ENCODE peak calls at places on chromosome 20, in six cellular contexts. One of them, this sample, is unnamed.
A peak's percentile ranks its signal among the peaks of the same experiment; 100 is the strongest.

GRCh38 chr20:62702886-62703852 is 5.5 kb upstream of the NTSR1 start:
- DNase-seq in OCI-LY7: no peak
- DNase-seq in SJSA1: peak; percentile 53
- DNase-seq in RWPE1: peak; percentile 99
- DNase-seq in CD8-positive, alpha-beta T cell: no peak
- DNase-seq in stomach: peak; percentile 33
- DNase-seq in this sample: no peak

GRCh38 chr20:20070871-20071726 is 18.8 kb downstream of the CFAP61 start:
- DNase-seq in stomach: no peak
- DNase-seq in SJSA1: no peak
- DNase-seq in OCI-LY7: no peak
- DNase-seq in RWPE1: no peak
- DNase-seq in CD8-positive, alpha-beta T cell: no peak
- DNase-seq in this sample: no peak

GRCh38 chr20:62662422-62662821 is 20.1 kb downstream of the SLCO4A1 start:
- DNase-seq in OCI-LY7: no peak
- DNase-seq in RWPE1: peak; percentile 86
- DNase-seq in stomach: no peak
- DNase-seq in SJSA1: no peak
- DNase-seq in CD8-positive, alpha-beta T cell: no peak
- DNase-seq in this sample: no peak

GRCh38 chr20:61558726-61559125 is 306.7 kb downstream of the CDH4 start:
- DNase-seq in OCI-LY7: no peak
- DNase-seq in CD8-positive, alpha-beta T cell: no peak
- DNase-seq in stomach: no peak
- DNase-seq in RWPE1: peak; percentile 41
- DNase-seq in SJSA1: no peak
- DNase-seq in this sample: no peak

GRCh38 chr20:346640-347316 is at the start of gene NRSN2:
- DNase-seq in RWPE1: peak; percentile 80
- DNase-seq in OCI-LY7: no peak
- DNase-seq in CD8-positive, alpha-beta T cell: no peak
- DNase-seq in SJSA1: peak; percentile 62
- DNase-seq in stomach: peak; percentile 60
- DNase-seq in this sample: no peak

GRCh38 chr20:64115171-64115911 is 8.0 kb upstream of the NPBWR2 start:
- DNase-seq in stomach: peak; percentile 4
- DNase-seq in OCI-LY7: no peak
- DNase-seq in RWPE1: no peak
- DNase-seq in CD8-positive, alpha-beta T cell: no peak
- DNase-seq in SJSA1: no peak
- DNase-seq in this sample: no peak

GRCh38 chr20:62427172-62428007 is at the start of gene RBBP8NL:
- DNase-seq in OCI-LY7: no peak
- DNase-seq in SJSA1: no peak
- DNase-seq in stomach: peak; percentile 97
- DNase-seq in RWPE1: peak; percentile 93
- DNase-seq in CD8-positive, alpha-beta T cell: no peak
- DNase-seq in this sample: peak; percentile 94

GRCh38 chr20:62843656-62844055 is 18.0 kb downstream of the TCFL5 start:
- DNase-seq in OCI-LY7: no peak
- DNase-seq in SJSA1: no peak
- DNase-seq in RWPE1: no peak
- DNase-seq in stomach: no peak
- DNase-seq in CD8-positive, alpha-beta T cell: no peak
- DNase-seq in this sample: no peak

GRCh38 chr20:49867453-49868215 is 47.7 kb downstream of the SPATA2 start:
- DNase-seq in RWPE1: no peak
- DNase-seq in stomach: no peak
- DNase-seq in SJSA1: peak; percentile 27
- DNase-seq in CD8-positive, alpha-beta T cell: no peak
- DNase-seq in OCI-LY7: no peak
- DNase-seq in this sample: no peak

GRCh38 chr20:3000852-3001523 is 42.4 kb upstream of the GNRH2 start:
- DNase-seq in OCI-LY7: peak; percentile 75
- DNase-seq in RWPE1: peak; percentile 57
- DNase-seq in stomach: no peak
- DNase-seq in CD8-positive, alpha-beta T cell: no peak
- DNase-seq in SJSA1: peak; percentile 18
- DNase-seq in this sample: no peak

GRCh38 chr20:59182401-59183044 is 18.9 kb downstream of the ZNF831 start:
- DNase-seq in CD8-positive, alpha-beta T cell: no peak
- DNase-seq in OCI-LY7: peak; percentile 84
- DNase-seq in RWPE1: no peak
- DNase-seq in stomach: no peak
- DNase-seq in SJSA1: no peak
- DNase-seq in this sample: no peak

GRCh38 chr20:50317116-50317515 is 126.5 kb downstream of the CEBPB start:
- DNase-seq in stomach: no peak
- DNase-seq in CD8-positive, alpha-beta T cell: no peak
- DNase-seq in SJSA1: no peak
- DNase-seq in RWPE1: no peak
- DNase-seq in OCI-LY7: no peak
- DNase-seq in this sample: peak; percentile 13

GRCh38 chr20:60302875-60303274 is 344.7 kb downstream of the CDH26 start:
- DNase-seq in RWPE1: no peak
- DNase-seq in OCI-LY7: no peak
- DNase-seq in CD8-positive, alpha-beta T cell: no peak
- DNase-seq in stomach: no peak
- DNase-seq in SJSA1: no peak
- DNase-seq in this sample: no peak

GRCh38 chr20:38424404-38424803 is 10.7 kb downstream of the SNHG17 start:
- DNase-seq in CD8-positive, alpha-beta T cell: no peak
- DNase-seq in SJSA1: no peak
- DNase-seq in stomach: no peak
- DNase-seq in RWPE1: no peak
- DNase-seq in OCI-LY7: no peak
- DNase-seq in this sample: no peak

GRCh38 chr20:36975085-36975829 is 23.7 kb upstream of the SAMHD1 start:
- DNase-seq in OCI-LY7: peak; percentile 38
- DNase-seq in stomach: no peak
- DNase-seq in RWPE1: no peak
- DNase-seq in SJSA1: no peak
- DNase-seq in CD8-positive, alpha-beta T cell: peak; percentile 21
- DNase-seq in this sample: no peak

GRCh38 chr20:59627298-59627697 is 23.0 kb downstream of the PHACTR3 start:
- DNase-seq in stomach: no peak
- DNase-seq in OCI-LY7: no peak
- DNase-seq in SJSA1: no peak
- DNase-seq in CD8-positive, alpha-beta T cell: no peak
- DNase-seq in RWPE1: no peak
- DNase-seq in this sample: no peak

GRCh38 chr20:51624157-51624731 is 81.7 kb upstream of the NFATC2 start:
- DNase-seq in OCI-LY7: peak; percentile 89
- DNase-seq in stomach: peak; percentile 60
- DNase-seq in RWPE1: peak; percentile 88
- DNase-seq in SJSA1: peak; percentile 50
- DNase-seq in CD8-positive, alpha-beta T cell: peak; percentile 22
- DNase-seq in this sample: no peak

GRCh38 chr20:2761885-2762284 is 38.5 kb downstream of the CPXM1 start:
- DNase-seq in CD8-positive, alpha-beta T cell: no peak
- DNase-seq in OCI-LY7: no peak
- DNase-seq in RWPE1: no peak
- DNase-seq in SJSA1: no peak
- DNase-seq in stomach: no peak
- DNase-seq in this sample: no peak

GRCh38 chr20:1881240-1881835 is 13.9 kb upstream of the SIRPA start:
- DNase-seq in SJSA1: no peak
- DNase-seq in stomach: no peak
- DNase-seq in OCI-LY7: no peak
- DNase-seq in RWPE1: no peak
- DNase-seq in CD8-positive, alpha-beta T cell: no peak
- DNase-seq in this sample: peak; percentile 58

GRCh38 chr20:55678126-55678525 is 327.2 kb downstream of the CBLN4 start:
- DNase-seq in CD8-positive, alpha-beta T cell: no peak
- DNase-seq in SJSA1: no peak
- DNase-seq in OCI-LY7: no peak
- DNase-seq in RWPE1: no peak
- DNase-seq in stomach: no peak
- DNase-seq in this sample: no peak

GRCh38 chr20:62899633-62900051 is 26.7 kb downstream of the DIDO1 start:
- DNase-seq in stomach: no peak
- DNase-seq in RWPE1: peak; percentile 76
- DNase-seq in OCI-LY7: no peak
- DNase-seq in SJSA1: no peak
- DNase-seq in CD8-positive, alpha-beta T cell: no peak
- DNase-seq in this sample: no peak

GRCh38 chr20:61118429-61119224 is 133.4 kb upstream of the CDH4 start:
- DNase-seq in stomach: no peak
- DNase-seq in OCI-LY7: no peak
- DNase-seq in CD8-positive, alpha-beta T cell: no peak
- DNase-seq in SJSA1: peak; percentile 34
- DNase-seq in RWPE1: no peak
- DNase-seq in this sample: no peak

GRCh38 chr20:64022671-64023070 is 13.3 kb upstream of the C20orf204 start:
- DNase-seq in stomach: no peak
- DNase-seq in OCI-LY7: no peak
- DNase-seq in SJSA1: no peak
- DNase-seq in CD8-positive, alpha-beta T cell: no peak
- DNase-seq in RWPE1: no peak
- DNase-seq in this sample: no peak

DNA sequence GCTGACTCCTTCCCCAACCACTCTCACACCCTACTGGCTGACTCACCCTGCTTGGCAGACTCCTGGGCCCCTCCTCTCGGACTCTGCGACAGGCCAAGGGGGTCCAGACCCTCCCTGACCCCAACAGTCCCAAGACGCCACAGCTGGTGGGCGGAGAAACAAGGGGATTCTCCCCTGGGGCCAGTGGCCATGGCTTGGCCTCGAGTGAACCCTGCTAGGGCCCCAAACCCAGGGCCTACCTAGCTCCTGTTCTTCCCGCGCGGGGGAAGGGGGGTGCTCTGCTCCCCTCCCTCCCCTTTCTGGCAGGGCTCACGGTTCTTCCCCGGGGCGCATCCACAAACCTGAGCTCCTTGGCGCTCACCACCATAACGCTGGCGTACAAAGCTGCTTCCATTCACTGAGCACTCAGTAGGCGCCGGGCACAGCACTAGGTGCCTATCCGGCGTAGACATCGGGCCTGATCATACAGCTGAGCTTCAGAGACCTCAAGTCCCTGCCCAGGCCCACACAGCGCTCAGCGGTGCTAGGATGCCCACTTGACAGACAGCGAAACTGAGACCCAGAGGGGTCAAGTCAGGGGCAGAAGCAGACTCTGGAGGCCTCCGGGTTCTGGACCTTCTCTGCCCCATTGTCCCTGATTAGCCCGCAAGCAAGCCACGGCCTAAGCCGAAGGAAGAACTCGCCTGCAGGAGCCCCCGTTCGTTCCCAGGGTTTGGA is 564 bp downstream of the ADA start:
- DNase-seq in RWPE1: no peak
- DNase-seq in stomach: no peak
- DNase-seq in SJSA1: no peak
- DNase-seq in CD8-positive, alpha-beta T cell: no peak
- DNase-seq in OCI-LY7: peak; percentile 68
- DNase-seq in this sample: no peak
- H3K27ac ChIP-seq in RWPE1: peak overlapping the region; percentile 93
- H3K27ac ChIP-seq in stomach: peak overlapping the region; percentile 92
- H3K27ac ChIP-seq in SJSA1: no peak overlapping the region
- H3K27ac ChIP-seq in CD8-positive, alpha-beta T cell: peak overlapping the region; percentile 70
- H3K27ac ChIP-seq in OCI-LY7: peak overlapping the region; percentile 99
- H3K27ac ChIP-seq in this sample: peak overlapping the region; percentile 60

GRCh38 chr20:32370897-32371296 is 12.8 kb downstream of the ASXL1 start:
- DNase-seq in stomach: no peak
- DNase-seq in CD8-positive, alpha-beta T cell: no peak
- DNase-seq in RWPE1: no peak
- DNase-seq in OCI-LY7: no peak
- DNase-seq in SJSA1: no peak
- DNase-seq in this sample: no peak
- H3K27ac ChIP-seq in stomach: no peak overlapping the region
- H3K27ac ChIP-seq in CD8-positive, alpha-beta T cell: no peak overlapping the region
- H3K27ac ChIP-seq in RWPE1: no peak overlapping the region
- H3K27ac ChIP-seq in OCI-LY7: no peak overlapping the region
- H3K27ac ChIP-seq in SJSA1: no peak overlapping the region
- H3K27ac ChIP-seq in this sample: no peak overlapping the region

GRCh38 chr20:24672886-24673677 is 203.7 kb downstream of the SYNDIG1 start:
- DNase-seq in RWPE1: peak; percentile 90
- DNase-seq in SJSA1: peak; percentile 91
- DNase-seq in OCI-LY7: no peak
- DNase-seq in stomach: no peak
- DNase-seq in CD8-positive, alpha-beta T cell: no peak
- DNase-seq in this sample: peak; percentile 30
- H3K27ac ChIP-seq in RWPE1: no peak overlapping the region
- H3K27ac ChIP-seq in SJSA1: peak overlapping the region; percentile 73
- H3K27ac ChIP-seq in OCI-LY7: no peak overlapping the region
- H3K27ac ChIP-seq in stomach: no peak overlapping the region
- H3K27ac ChIP-seq in CD8-positive, alpha-beta T cell: no peak overlapping the region
- H3K27ac ChIP-seq in this sample: no peak overlapping the region

DNA sequence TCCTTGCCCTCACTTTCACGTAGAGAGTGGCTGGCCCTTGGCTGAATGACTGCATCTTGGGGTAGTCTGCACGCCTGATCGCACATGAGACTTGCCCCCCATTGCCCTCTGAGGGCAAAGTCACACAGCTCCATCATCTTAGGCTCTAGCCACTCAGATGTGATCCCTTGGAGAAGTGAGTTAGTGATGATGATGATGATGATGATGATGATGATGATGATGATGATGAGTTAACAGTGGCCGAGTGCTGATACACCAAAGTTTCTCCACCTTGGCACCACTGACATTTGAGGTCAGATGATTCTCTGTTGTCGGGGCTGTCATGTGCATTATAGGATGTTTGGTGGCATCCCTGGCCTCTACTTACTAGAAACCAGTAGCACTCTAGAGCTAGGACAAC is 84.0 kb downstream of the PREX1 start:
- DNase-seq in OCI-LY7: no peak
- DNase-seq in CD8-positive, alpha-beta T cell: no peak
- DNase-seq in RWPE1: no peak
- DNase-seq in stomach: no peak
- DNase-seq in SJSA1: no peak
- DNase-seq in this sample: no peak
- H3K27ac ChIP-seq in OCI-LY7: no peak overlapping the region
- H3K27ac ChIP-seq in CD8-positive, alpha-beta T cell: no peak overlapping the region
- H3K27ac ChIP-seq in RWPE1: no peak overlapping the region
- H3K27ac ChIP-seq in stomach: no peak overlapping the region
- H3K27ac ChIP-seq in SJSA1: no peak overlapping the region
- H3K27ac ChIP-seq in this sample: no peak overlapping the region

DNA sequence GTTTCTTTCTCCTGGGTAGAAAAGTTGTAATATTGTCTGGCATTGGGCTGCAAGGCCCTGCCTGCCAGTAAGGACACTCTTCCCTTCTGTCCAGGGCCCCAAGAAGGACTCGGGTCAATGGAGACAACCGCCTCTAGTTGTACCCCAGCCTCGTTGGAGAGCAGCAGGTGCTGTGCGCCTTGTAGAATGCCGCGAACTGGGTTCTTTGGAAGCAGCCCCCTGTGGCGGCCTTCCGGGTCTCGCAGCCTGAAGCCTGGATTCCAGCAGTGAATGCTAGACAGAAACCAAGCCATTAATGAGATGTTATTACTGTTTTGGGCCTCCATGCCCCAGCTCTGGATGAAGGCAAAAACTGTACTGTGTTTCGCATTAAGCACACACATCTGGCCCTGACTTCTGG is 37.0 kb downstream of the PLCG1 start:
- DNase-seq in RWPE1: no peak
- DNase-seq in stomach: no peak
- DNase-seq in OCI-LY7: no peak
- DNase-seq in CD8-positive, alpha-beta T cell: no peak
- DNase-seq in SJSA1: no peak
- DNase-seq in this sample: peak; percentile 33
- H3K27ac ChIP-seq in RWPE1: peak overlapping the region; percentile 76
- H3K27ac ChIP-seq in stomach: peak overlapping the region; percentile 63
- H3K27ac ChIP-seq in OCI-LY7: no peak overlapping the region
- H3K27ac ChIP-seq in CD8-positive, alpha-beta T cell: no peak overlapping the region
- H3K27ac ChIP-seq in SJSA1: no peak overlapping the region
- H3K27ac ChIP-seq in this sample: peak overlapping the region; percentile 73

GRCh38 chr20:35021063-35021462 is 65.4 kb downstream of the MYH7B start:
- DNase-seq in stomach: no peak
- DNase-seq in CD8-positive, alpha-beta T cell: no peak
- DNase-seq in OCI-LY7: no peak
- DNase-seq in RWPE1: no peak
- DNase-seq in SJSA1: no peak
- DNase-seq in this sample: no peak
- H3K27ac ChIP-seq in stomach: no peak overlapping the region
- H3K27ac ChIP-seq in CD8-positive, alpha-beta T cell: no peak overlapping the region
- H3K27ac ChIP-seq in OCI-LY7: no peak overlapping the region
- H3K27ac ChIP-seq in RWPE1: peak overlapping the region; percentile 30
- H3K27ac ChIP-seq in SJSA1: no peak overlapping the region
- H3K27ac ChIP-seq in this sample: no peak overlapping the region